ENCODE peak calls at places on chromosomes 2 and 18, in seven cellular contexts. R, G, K, D, C, S and T are unnamed samples. For H3K27me3, the result is how much of the 10 kb centered on the place peaks cover.

GRCh38 chr18:34222396-34223163 is 2.1 kb downstream of the NOL4 start:
- DNase-seq in R (no peak), G (no peak), K (no peak), D (peak), C (peak), S (no peak), T (no peak)

GRCh38 chr18:22432672-22433137 is 15.0 kb upstream of the CTAGE1 start:
- DNase-seq in R (peak), G (peak), K (peak), D (peak), C (peak), S (peak), T (no peak)

GRCh38 chr2:113966832-113967231 is 76.9 kb downstream of the ACTR3 start:
- DNase-seq in R (peak), G (no peak), K (peak), D (no peak), C (peak), S (no peak), T (no peak)

GRCh38 chr18:79876497-79876896 is 75.0 kb downstream of the SLC66A2 start:
- DNase-seq in R (no peak), G (no peak), K (no peak), D (no peak), C (no peak), S (no peak), T (no peak)

GRCh38 chr2:36408198-36408703 is 52.7 kb downstream of the CRIM1 start:
- DNase-seq in R (peak), G (peak), K (peak), D (no peak), C (peak), S (peak), T (no peak)

GRCh38 chr2:237012577-237013237 is 73.0 kb upstream of the COPS8 start:
- DNase-seq in R (peak), G (no peak), K (peak), D (no peak), C (peak), S (no peak), T (no peak)

GRCh38 chr2:85255813-85256581 is 71.8 kb downstream of the TGOLN2 start:
- DNase-seq in R (peak), G (peak), K (peak), D (no peak), C (peak), S (no peak), T (no peak)

GRCh38 chr2:27069961-27070618 is 1.4 kb downstream of the OST4 start:
- DNase-seq in R (no peak), G (no peak), K (no peak), D (no peak), C (no peak), S (no peak), T (no peak)

GRCh38 chr2:85430780-85431601 is 12.5 kb downstream of the SH2D6 start:
- DNase-seq in R (no peak), G (no peak), K (no peak), D (no peak), C (no peak), S (no peak), T (no peak)

GRCh38 chr2:25347205-25347815 is 5.6 kb upstream of the DNMT3A start:
- DNase-seq in R (peak), G (no peak), K (peak), D (no peak), C (peak), S (no peak), T (no peak)

GRCh38 chr2:196989496-196989895 is 63.0 kb upstream of the PGAP1 start:
- DNase-seq in R (no peak), G (no peak), K (peak), D (no peak), C (no peak), S (no peak), T (no peak)

GRCh38 chr18:59265246-59266018 is 7.8 kb downstream of the RAX start:
- DNase-seq in R (no peak), G (no peak), K (no peak), D (no peak), C (no peak), S (no peak), T (no peak)

GRCh38 chr2:85095094-85095493 is 38.1 kb upstream of the TCF7L1 start:
- DNase-seq in R (peak), G (no peak), K (peak), D (no peak), C (peak), S (no peak), T (no peak)

GRCh38 chr2:4964579-4964978 is 727.6 kb upstream of the SOX11 start:
- DNase-seq in R (no peak), G (no peak), K (no peak), D (no peak), C (no peak), S (no peak), T (no peak)

DNA sequence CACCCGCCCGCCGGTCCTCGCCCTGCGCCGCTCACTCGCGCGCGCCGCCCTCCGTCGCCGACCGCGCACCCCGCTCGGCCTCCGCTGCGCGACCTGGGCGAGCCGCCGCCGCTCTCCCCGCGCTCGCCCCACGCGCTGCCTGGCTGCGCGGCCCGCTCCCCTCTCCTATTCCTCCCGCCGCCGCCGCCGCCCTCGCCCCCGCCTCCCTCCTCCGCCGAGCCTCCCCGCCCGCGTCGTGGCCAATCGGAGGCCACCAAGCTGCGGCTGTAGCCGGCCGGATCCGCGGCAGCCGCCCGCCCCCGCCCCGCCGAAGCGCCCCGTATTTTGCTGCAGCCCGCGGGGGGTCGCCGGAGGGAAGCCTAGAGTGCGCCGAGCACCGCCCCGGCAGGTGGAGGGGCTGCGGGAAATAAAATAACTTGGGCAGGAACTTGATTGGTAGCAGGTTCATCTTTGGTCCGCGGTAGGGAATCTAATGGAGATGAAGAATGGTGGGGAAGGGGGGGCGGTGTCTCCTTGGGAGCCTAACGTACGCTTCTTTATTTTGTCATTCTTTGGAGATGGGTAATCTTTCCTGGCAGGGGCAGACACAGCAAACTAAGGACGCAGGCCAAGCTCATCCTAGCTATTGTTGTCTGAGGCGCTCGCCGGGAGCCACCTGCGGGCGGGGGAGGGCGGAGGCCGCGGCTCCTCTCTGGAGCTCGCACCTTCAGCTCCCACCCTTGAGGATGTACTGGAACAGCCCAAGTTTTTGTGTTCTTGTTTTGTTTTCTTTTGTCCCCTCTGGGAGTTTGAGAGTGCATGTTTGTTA is 1.1 kb upstream of the CDH2 start:
- DNase-seq in R (peak), G (peak), K (no peak), D (peak), C (peak), S (peak), T (no peak)
- H3K4me3 ChIP-seq in R (peak), G (peak), K (peak), D (peak), C (peak), S (peak), T (peak)

GRCh38 chr2:136108461-136108860 is 9.5 kb downstream of the CXCR4 start:
- DNase-seq in R (no peak), G (no peak), K (no peak), D (no peak), C (no peak), S (peak), T (no peak)

GRCh38 chr2:136112949-136113766 is 4.8 kb downstream of the CXCR4 start:
- DNase-seq in R (no peak), G (no peak), K (no peak), D (no peak), C (no peak), S (no peak), T (no peak)

GRCh38 chr2:136112317-136112891 is 5.5 kb downstream of the CXCR4 start:
- DNase-seq in R (no peak), G (no peak), K (no peak), D (no peak), C (no peak), S (no peak), T (no peak)

GRCh38 chr2:136107238-136108033 is 10.5 kb downstream of the CXCR4 start:
- DNase-seq in R (no peak), G (no peak), K (no peak), D (no peak), C (no peak), S (no peak), T (no peak)

GRCh38 chr2:136110528-136110927 is 7.4 kb downstream of the CXCR4 start:
- DNase-seq in R (no peak), G (no peak), K (no peak), D (no peak), C (no peak), S (no peak), T (no peak)
- H3K27me3 ChIP-seq in R (under half), G (under half), K (under half), D (under half), C (under half), S (under half), T (under half)

DNA sequence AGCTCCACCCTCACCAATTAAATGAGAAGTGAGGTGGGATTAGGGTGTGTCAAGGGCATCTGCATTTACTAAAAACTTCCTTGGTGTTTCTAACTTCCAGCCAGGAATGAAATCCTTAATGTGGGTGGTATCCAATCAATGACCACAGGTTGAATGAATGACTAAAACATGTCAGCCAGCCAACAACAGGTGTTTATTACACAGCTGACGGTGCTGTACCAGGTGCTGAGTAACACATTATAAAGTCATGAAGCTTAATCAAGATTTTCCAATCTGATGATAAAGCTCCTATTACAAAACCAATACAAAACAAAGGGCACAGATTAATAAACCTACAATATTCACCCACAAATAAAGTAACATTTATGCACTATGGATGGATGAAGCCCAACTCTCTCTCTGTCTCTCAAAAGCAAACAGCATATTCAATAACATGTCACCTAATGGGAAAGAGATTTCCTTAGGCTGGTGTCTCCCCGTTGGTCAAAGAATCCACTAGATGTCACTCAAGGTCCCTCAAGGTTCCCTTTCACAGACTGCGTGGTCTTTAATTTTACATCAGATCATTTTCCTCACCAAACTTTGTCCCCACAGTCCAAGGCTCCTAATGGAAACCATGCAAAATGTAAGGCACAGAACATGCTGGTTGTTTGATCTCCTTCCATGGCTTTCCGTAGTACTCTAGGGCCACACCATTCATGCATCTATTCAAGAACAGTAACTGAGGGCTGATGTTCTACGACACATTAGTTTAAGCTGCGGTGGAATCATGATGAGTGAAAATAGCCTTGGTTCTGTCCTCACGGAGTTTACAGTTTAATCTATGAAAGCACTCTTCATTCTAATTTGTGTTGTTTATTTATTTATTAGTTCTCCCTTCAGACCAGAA is 6.4 kb upstream of the PTPN4 start:
- DNase-seq in R (peak), G (no peak), K (peak), D (no peak), C (no peak), S (no peak), T (no peak)
- TF ChIP-seq CTCF in R (peak), G (peak), K (peak), D (peak), C (peak), S (peak), T (peak)

GRCh38 chr2:169572821-169573159 is 875 bp downstream of the FASTKD1 start:
- DNase-seq in R (no peak), G (no peak), K (peak), D (no peak), C (no peak), S (no peak), T (no peak)

GRCh38 chr2:169572189-169572588 is 1.5 kb downstream of the FASTKD1 start:
- DNase-seq in R (no peak), G (no peak), K (no peak), D (no peak), C (no peak), S (no peak), T (no peak)

GRCh38 chr2:169571571-169571970 is 2.1 kb downstream of the FASTKD1 start:
- DNase-seq in R (no peak), G (no peak), K (no peak), D (no peak), C (no peak), S (no peak), T (no peak)

GRCh38 chr2:169573160-169573973 is at the start of gene FASTKD1:
- DNase-seq in R (peak), G (peak), K (peak), D (peak), C (peak), S (peak), T (peak)

DNA sequence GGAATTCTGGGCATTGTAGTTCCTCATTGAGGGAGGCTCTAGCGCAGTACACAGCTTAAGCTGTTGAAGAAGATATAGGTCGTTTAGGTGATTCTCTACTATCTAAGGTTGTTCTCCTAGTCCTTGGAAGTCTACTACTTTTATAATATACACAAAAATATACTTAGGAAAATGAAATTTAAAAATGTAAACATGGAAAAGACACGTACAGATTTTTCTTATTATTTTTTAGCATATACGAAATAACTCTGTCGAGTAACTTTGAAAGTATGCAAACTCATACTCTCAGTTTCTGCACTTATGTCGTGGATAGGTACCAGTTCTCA is 272 bp upstream of the FASTKD1 start:
- DNase-seq in R (no peak), G (no peak), K (no peak), D (no peak), C (no peak), S (no peak), T (no peak)
- H3K4me3 ChIP-seq in R (peak), G (peak), K (peak), D (no peak), C (peak), S (peak), T (peak)